ENCODE peak calls at places on chromosomes 12 and 14, in seven cellular contexts. D, E, U, Z, C, L and K are unnamed samples.

GRCh38 chr14:59919582-59920377 is at the start of gene LRRC9:
- DNase-seq in D (peak; percentile 86), E (no peak), U (no peak), Z (peak; percentile 51), C (peak; percentile 83), L (peak; percentile 35), K (no peak)

GRCh38 chr14:21352587-21352986 is 31.2 kb downstream of the SUPT16H start:
- DNase-seq in D (no peak), E (no peak), U (no peak), Z (no peak), C (no peak), L (no peak), K (no peak)

GRCh38 chr12:89389755-89390661 is 37.7 kb upstream of the DUSP6 start:
- DNase-seq in D (no peak), E (no peak), U (no peak), Z (no peak), C (peak; percentile 70), L (no peak), K (no peak)

GRCh38 chr14:30221546-30221945 is 293.9 kb upstream of the PRKD1 start:
- DNase-seq in D (no peak), E (no peak), U (no peak), Z (no peak), C (no peak), L (no peak), K (no peak)

GRCh38 chr14:77991128-77991772 is 178.9 kb upstream of the NRXN3 start:
- DNase-seq in D (no peak), E (no peak), U (no peak), Z (no peak), C (no peak), L (no peak), K (no peak)

GRCh38 chr12:15858348-15858747 is 23.8 kb upstream of the STRAP start:
- DNase-seq in D (no peak), E (no peak), U (no peak), Z (no peak), C (no peak), L (no peak), K (no peak)

GRCh38 chr14:64801800-64802199 is 77.9 kb downstream of the SPTB start:
- DNase-seq in D (no peak), E (no peak), U (no peak), Z (no peak), C (peak; percentile 59), L (no peak), K (no peak)

GRCh38 chr12:72679147-72679757 is 407.1 kb downstream of the TRHDE start:
- DNase-seq in D (no peak), E (no peak), U (no peak), Z (no peak), C (no peak), L (no peak), K (no peak)

GRCh38 chr12:91926810-91927209 is 218.8 kb downstream of the BTG1 start:
- DNase-seq in D (no peak), E (no peak), U (no peak), Z (no peak), C (no peak), L (no peak), K (no peak)

GRCh38 chr12:1044697-1045096 is 53.7 kb downstream of the ERC1 start:
- DNase-seq in D (no peak), E (no peak), U (no peak), Z (no peak), C (no peak), L (no peak), K (no peak)

GRCh38 chr12:100718212-100718611 is 76.4 kb upstream of the ANO4 start:
- DNase-seq in D (no peak), E (no peak), U (no peak), Z (no peak), C (no peak), L (no peak), K (no peak)

GRCh38 chr12:570949-571794 is 92.1 kb downstream of the NINJ2 start:
- DNase-seq in D (peak; percentile 74), E (no peak), U (peak; percentile 81), Z (peak; percentile 79), C (peak; percentile 90), L (peak; percentile 81), K (peak; percentile 82)

GRCh38 chr14:92603309-92604257 is 90.0 kb downstream of the RIN3 start:
- DNase-seq in D (peak; percentile 60), E (no peak), U (no peak), Z (no peak), C (peak; percentile 63), L (peak; percentile 52), K (no peak)

GRCh38 chr14:74614508-74615495 is 2.8 kb upstream of the LTBP2 start:
- DNase-seq in D (no peak), E (no peak), U (no peak), Z (no peak), C (no peak), L (no peak), K (no peak)

GRCh38 chr14:74618078-74618952 is 6.3 kb upstream of the LTBP2 start:
- DNase-seq in D (no peak), E (peak; percentile 49), U (peak; percentile 88), Z (no peak), C (peak; percentile 62), L (no peak), K (peak; percentile 18)

GRCh38 chr14:74615735-74616134 is 3.7 kb upstream of the LTBP2 start:
- DNase-seq in D (no peak), E (no peak), U (no peak), Z (no peak), C (no peak), L (no peak), K (no peak)

GRCh38 chr14:74616996-74617700 is 5.1 kb upstream of the LTBP2 start:
- DNase-seq in D (no peak), E (no peak), U (no peak), Z (no peak), C (no peak), L (no peak), K (no peak)

DNA sequence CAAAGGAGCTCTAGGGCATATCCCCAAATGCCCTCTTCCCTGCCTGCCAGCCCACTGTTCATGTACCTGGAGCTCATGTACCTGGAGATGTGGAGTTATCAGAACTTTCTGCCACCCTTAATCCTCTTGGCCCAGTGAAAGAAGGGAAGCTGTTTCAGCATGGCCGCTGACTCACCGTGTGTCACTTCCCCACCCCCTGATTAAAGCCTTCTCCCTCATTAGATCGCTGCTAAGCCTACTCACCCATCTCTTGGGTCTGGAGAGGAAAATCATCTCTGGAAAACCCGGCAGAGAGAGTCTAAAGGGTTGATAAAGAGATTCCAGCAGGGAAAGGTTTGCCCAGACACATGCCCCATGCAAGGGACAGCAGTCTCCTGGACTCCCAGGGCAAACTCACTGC is 4.5 kb upstream of the LTBP2 start:
- DNase-seq in D (no peak), E (no peak), U (peak; percentile 73), Z (no peak), C (no peak), L (no peak), K (peak; percentile 52)
- TF ChIP-seq POLR2A in D (no peak), E (no peak), U (no peak), Z (no peak), C (no peak), L (no peak), K (no peak)

GRCh38 chr12:54282949-54283593 is 2.5 kb downstream of the HNRNPA1 start:
- DNase-seq in D (no peak), E (no peak), U (no peak), Z (no peak), C (no peak), L (no peak), K (no peak)

GRCh38 chr12:54280401-54281260 is at the start of gene HNRNPA1:
- DNase-seq in D (no peak), E (peak; percentile 94), U (peak; percentile 100), Z (peak; percentile 91), C (peak; percentile 100), L (peak; percentile 99), K (peak; percentile 84)

GRCh38 chr12:54279227-54279631 is 693 bp downstream of the CBX5 start:
- DNase-seq in D (no peak), E (no peak), U (no peak), Z (no peak), C (no peak), L (no peak), K (no peak)

GRCh38 chr12:54277823-54278276 is 2.1 kb downstream of the CBX5 start:
- DNase-seq in D (no peak), E (no peak), U (no peak), Z (no peak), C (no peak), L (no peak), K (no peak)

DNA sequence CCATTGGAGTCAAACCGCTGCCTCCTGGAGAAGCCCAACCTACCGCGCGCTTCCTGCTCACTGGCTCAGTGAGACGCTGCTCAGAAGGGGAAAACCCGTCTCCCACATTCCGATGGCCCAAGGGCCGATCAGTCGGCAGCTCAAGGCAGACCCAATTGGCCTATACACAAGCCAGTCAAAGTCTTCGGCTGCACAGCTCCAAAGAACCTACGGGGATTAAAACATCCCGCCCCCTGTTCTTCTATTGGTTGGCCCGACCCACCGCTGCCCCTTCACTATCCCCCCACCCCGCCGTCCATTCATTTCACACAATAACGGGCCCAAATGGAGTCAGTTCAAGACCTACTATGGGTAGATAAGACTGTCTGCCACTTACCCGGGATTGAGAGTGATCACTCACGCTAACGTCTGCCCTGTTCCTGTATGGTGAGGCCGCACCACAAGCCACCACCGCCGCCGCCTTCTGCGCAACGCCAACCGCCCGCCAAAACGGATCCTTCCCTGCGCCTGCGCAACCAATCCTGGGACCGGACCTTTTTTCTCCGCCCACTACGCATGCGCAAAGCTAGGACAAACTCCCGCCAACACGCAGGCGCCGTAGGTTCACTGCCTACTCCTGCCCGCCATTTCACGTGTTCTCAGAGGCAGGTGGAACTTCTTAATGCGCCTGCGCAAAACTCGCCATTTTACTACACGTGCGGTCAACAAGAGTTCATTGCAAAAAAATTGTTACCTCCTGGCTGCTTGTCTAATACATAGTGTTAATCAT is at the start of gene CBX5:
- DNase-seq in D (peak; percentile 95), E (peak; percentile 85), U (peak; percentile 98), Z (peak; percentile 99), C (peak; percentile 100), L (peak; percentile 100), K (peak; percentile 90)
- TF ChIP-seq POLR2A in D (peak; percentile 31), E (peak; percentile 90), U (peak; percentile 19), Z (peak; percentile 88), C (peak; percentile 35), L (peak; percentile 92), K (peak; percentile 83)

DNA sequence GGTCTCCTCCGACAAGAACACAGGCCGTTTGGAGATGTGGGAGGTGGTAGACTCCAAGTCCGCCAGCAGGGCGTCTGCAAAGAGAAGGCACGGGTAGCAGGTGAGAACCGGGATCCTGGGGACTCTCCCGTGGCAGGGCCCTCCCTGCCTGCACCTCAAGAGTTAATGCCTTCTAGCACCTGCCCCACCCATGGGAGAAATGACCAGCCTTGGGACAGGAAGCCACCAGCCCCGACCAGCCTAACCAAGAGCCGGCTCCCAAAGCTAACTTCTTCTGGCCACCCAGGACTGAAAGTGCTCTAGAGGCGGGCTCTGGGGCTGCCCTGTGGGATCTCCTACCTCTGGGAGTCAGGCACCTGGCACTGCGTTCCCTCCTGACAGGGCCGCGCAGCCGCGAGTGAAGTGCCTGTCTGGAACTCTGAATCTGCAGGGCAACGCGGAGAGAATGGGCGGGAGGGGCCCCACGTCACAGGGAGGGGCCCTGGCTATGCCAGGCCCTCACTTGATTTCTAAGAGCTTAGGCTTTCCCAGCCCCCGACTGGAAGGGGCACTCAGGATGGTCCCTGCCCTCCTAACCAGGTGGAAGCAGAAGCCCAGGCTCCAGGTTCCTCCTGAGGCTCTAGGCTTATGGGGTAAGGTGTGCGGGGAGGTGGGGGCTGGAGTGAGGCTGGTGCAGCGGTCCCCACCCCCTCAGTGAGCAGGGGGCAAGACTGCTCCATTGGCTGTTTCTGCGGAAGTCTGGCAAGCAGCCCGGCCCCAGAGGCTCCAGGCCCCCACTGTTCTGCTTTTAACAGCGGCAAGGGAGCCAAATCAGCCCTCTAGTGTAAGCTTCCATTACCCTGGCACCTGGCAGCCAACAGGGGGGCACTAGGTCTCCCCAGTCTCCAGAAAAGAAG is 23.6 kb upstream of the RPLP0 start:
- DNase-seq in D (peak; percentile 91), E (no peak), U (no peak), Z (no peak), C (peak; percentile 79), L (peak; percentile 36), K (no peak)
- TF ChIP-seq POLR2A in D (peak; percentile 60), E (peak; percentile 26), U (no peak), Z (no peak), C (no peak), L (peak; percentile 21), K (no peak)

GRCh38 chr12:120164293-120164692 is 30.2 kb downstream of the GCN1 start:
- DNase-seq in D (no peak), E (no peak), U (no peak), Z (no peak), C (no peak), L (no peak), K (no peak)
- TF ChIP-seq POLR2A in D (no peak), E (no peak), U (no peak), Z (no peak), C (no peak), L (no peak), K (no peak)